ENCODE peak calls at places on chromosomes 7 and 10, in four cellular contexts. K, O, Y and M are unnamed samples.

GRCh38 chr10:97689637-97690036 is 2.6 kb upstream of the AVPI1 start:
- DNase-seq in Y (no peak), K (no peak), O (peak), M (no peak)

GRCh38 chr10:86659721-86660438 is 5.5 kb downstream of the OPN4 start:
- DNase-seq in O (no peak), Y (no peak), K (no peak), M (no peak)

GRCh38 chr7:41188163-41189130 is 514.4 kb downstream of the INHBA start:
- DNase-seq in O (peak), Y (no peak), K (no peak), M (no peak)

GRCh38 chr10:128837478-128837877 is 629.6 kb upstream of the MGMT start:
- DNase-seq in Y (no peak), O (no peak), K (no peak), M (no peak)

GRCh38 chr7:51071427-51071826 is 245.2 kb downstream of the COBL start:
- DNase-seq in O (no peak), Y (no peak), K (no peak), M (no peak)

GRCh38 chr7:157011333-157012112 is 1.1 kb upstream of the MNX1 start:
- DNase-seq in Y (no peak), K (peak), O (no peak), M (no peak)

GRCh38 chr10:44334621-44335184 is 50.2 kb downstream of the CXCL12 start:
- DNase-seq in O (peak), Y (no peak), K (no peak), M (no peak)

GRCh38 chr7:75966209-75966961 is 28.0 kb downstream of the TMEM120A start:
- DNase-seq in Y (no peak), K (no peak), O (peak), M (no peak)

GRCh38 chr7:118039963-118040489 is 143.9 kb upstream of the LSM8 start:
- DNase-seq in K (no peak), O (no peak), Y (no peak), M (no peak)

GRCh38 chr10:91579351-91579985 is 53.4 kb downstream of the PPP1R3C start:
- DNase-seq in K (no peak), Y (no peak), O (peak), M (no peak)

GRCh38 chr7:90210475-90210874 is 1.1 kb upstream of the STEAP2 start:
- DNase-seq in O (no peak), K (no peak), Y (no peak), M (no peak)